ENCODE peak calls at places on chromosomes 7 and 10, in ten cellular contexts. One of them, this sample, is unnamed.

GRCh38 chr10:63677001-63677400 is 155.8 kb downstream of the REEP3 start:
- DNase-seq in effector CD4-positive, alpha-beta T cell: no peak
- DNase-seq in KBM-7: no peak
- DNase-seq in Caco-2: no peak
- DNase-seq in GM23248: no peak
- DNase-seq in posterior cingulate gyrus: no peak
- DNase-seq in NCI-H1092 treated with DMSO at 0.1 percent for 48 hours: no peak
- DNase-seq in heart left ventricle: no peak
- DNase-seq in GM18507: no peak
- DNase-seq in body of pancreas: no peak
- DNase-seq in this sample: no peak

GRCh38 chr10:90777614-90778013 is 80.2 kb downstream of the HTR7 start:
- DNase-seq in effector CD4-positive, alpha-beta T cell: no peak
- DNase-seq in KBM-7: no peak
- DNase-seq in Caco-2: no peak
- DNase-seq in GM23248: no peak
- DNase-seq in posterior cingulate gyrus: no peak
- DNase-seq in NCI-H1092 treated with DMSO at 0.1 percent for 48 hours: no peak
- DNase-seq in heart left ventricle: no peak
- DNase-seq in GM18507: no peak
- DNase-seq in body of pancreas: peak; percentile 42
- DNase-seq in this sample: no peak

GRCh38 chr7:40133561-40134427 is 628 bp downstream of the MPLKIP start:
- DNase-seq in effector CD4-positive, alpha-beta T cell: peak; percentile 1
- DNase-seq in KBM-7: peak; percentile 51
- DNase-seq in Caco-2: no peak
- DNase-seq in GM23248: peak; percentile 57
- DNase-seq in posterior cingulate gyrus: no peak
- DNase-seq in NCI-H1092 treated with DMSO at 0.1 percent for 48 hours: no peak
- DNase-seq in heart left ventricle: no peak
- DNase-seq in GM18507: no peak
- DNase-seq in body of pancreas: peak; percentile 11
- DNase-seq in this sample: no peak

GRCh38 chr7:1934017-1934416 is 263.9 kb downstream of the ELFN1 start:
- DNase-seq in effector CD4-positive, alpha-beta T cell: no peak
- DNase-seq in KBM-7: no peak
- DNase-seq in Caco-2: no peak
- DNase-seq in GM23248: no peak
- DNase-seq in posterior cingulate gyrus: no peak
- DNase-seq in NCI-H1092 treated with DMSO at 0.1 percent for 48 hours: no peak
- DNase-seq in heart left ventricle: no peak
- DNase-seq in GM18507: no peak
- DNase-seq in body of pancreas: no peak
- DNase-seq in this sample: no peak

GRCh38 chr7:150755473-150756099 is 18.4 kb downstream of the GIMAP5 start:
- DNase-seq in effector CD4-positive, alpha-beta T cell: peak; percentile 65
- DNase-seq in KBM-7: peak; percentile 71
- DNase-seq in Caco-2: no peak
- DNase-seq in GM23248: no peak
- DNase-seq in posterior cingulate gyrus: no peak
- DNase-seq in NCI-H1092 treated with DMSO at 0.1 percent for 48 hours: no peak
- DNase-seq in heart left ventricle: no peak
- DNase-seq in GM18507: no peak
- DNase-seq in body of pancreas: no peak
- DNase-seq in this sample: peak; percentile 57

GRCh38 chr7:93817004-93817403 is 73.5 kb downstream of the TFPI2 start:
- DNase-seq in effector CD4-positive, alpha-beta T cell: no peak
- DNase-seq in KBM-7: no peak
- DNase-seq in Caco-2: no peak
- DNase-seq in GM23248: no peak
- DNase-seq in posterior cingulate gyrus: no peak
- DNase-seq in NCI-H1092 treated with DMSO at 0.1 percent for 48 hours: no peak
- DNase-seq in heart left ventricle: no peak
- DNase-seq in GM18507: no peak
- DNase-seq in body of pancreas: no peak
- DNase-seq in this sample: no peak

GRCh38 chr7:82172017-82172416 is 271.6 kb downstream of the CACNA2D1 start:
- DNase-seq in effector CD4-positive, alpha-beta T cell: no peak
- DNase-seq in KBM-7: peak; percentile 2
- DNase-seq in Caco-2: no peak
- DNase-seq in GM23248: no peak
- DNase-seq in posterior cingulate gyrus: no peak
- DNase-seq in NCI-H1092 treated with DMSO at 0.1 percent for 48 hours: no peak
- DNase-seq in heart left ventricle: no peak
- DNase-seq in GM18507: no peak
- DNase-seq in body of pancreas: no peak
- DNase-seq in this sample: no peak

GRCh38 chr7:84911077-84911476 is 275.8 kb downstream of the SEMA3D start:
- DNase-seq in effector CD4-positive, alpha-beta T cell: no peak
- DNase-seq in KBM-7: no peak
- DNase-seq in Caco-2: no peak
- DNase-seq in GM23248: no peak
- DNase-seq in posterior cingulate gyrus: no peak
- DNase-seq in NCI-H1092 treated with DMSO at 0.1 percent for 48 hours: no peak
- DNase-seq in heart left ventricle: no peak
- DNase-seq in GM18507: no peak
- DNase-seq in body of pancreas: no peak
- DNase-seq in this sample: no peak

GRCh38 chr7:1704326-1705241 is 34.5 kb downstream of the ELFN1 start:
- DNase-seq in effector CD4-positive, alpha-beta T cell: no peak
- DNase-seq in KBM-7: no peak
- DNase-seq in Caco-2: no peak
- DNase-seq in GM23248: no peak
- DNase-seq in posterior cingulate gyrus: peak; percentile 7
- DNase-seq in NCI-H1092 treated with DMSO at 0.1 percent for 48 hours: no peak
- DNase-seq in heart left ventricle: no peak
- DNase-seq in GM18507: no peak
- DNase-seq in body of pancreas: no peak
- DNase-seq in this sample: no peak

GRCh38 chr7:16929146-16929762 is 47.5 kb upstream of the AGR3 start:
- DNase-seq in effector CD4-positive, alpha-beta T cell: no peak
- DNase-seq in KBM-7: peak; percentile 86
- DNase-seq in Caco-2: no peak
- DNase-seq in GM23248: no peak
- DNase-seq in posterior cingulate gyrus: no peak
- DNase-seq in NCI-H1092 treated with DMSO at 0.1 percent for 48 hours: no peak
- DNase-seq in heart left ventricle: no peak
- DNase-seq in GM18507: no peak
- DNase-seq in body of pancreas: no peak
- DNase-seq in this sample: no peak

GRCh38 chr7:5425507-5426225 is 2.0 kb upstream of the TNRC18 start:
- DNase-seq in effector CD4-positive, alpha-beta T cell: no peak
- DNase-seq in KBM-7: peak; percentile 88
- DNase-seq in Caco-2: peak; percentile 73
- DNase-seq in GM23248: peak; percentile 94
- DNase-seq in posterior cingulate gyrus: peak; percentile 61
- DNase-seq in NCI-H1092 treated with DMSO at 0.1 percent for 48 hours: peak; percentile 95
- DNase-seq in heart left ventricle: peak; percentile 81
- DNase-seq in GM18507: no peak
- DNase-seq in body of pancreas: peak; percentile 88
- DNase-seq in this sample: peak; percentile 94

GRCh38 chr7:29177963-29178612 is 16.5 kb upstream of the CHN2 start:
- DNase-seq in effector CD4-positive, alpha-beta T cell: no peak
- DNase-seq in KBM-7: peak; percentile 10
- DNase-seq in Caco-2: no peak
- DNase-seq in GM23248: no peak
- DNase-seq in posterior cingulate gyrus: peak; percentile 40
- DNase-seq in NCI-H1092 treated with DMSO at 0.1 percent for 48 hours: no peak
- DNase-seq in heart left ventricle: peak; percentile 63
- DNase-seq in GM18507: no peak
- DNase-seq in body of pancreas: peak; percentile 76
- DNase-seq in this sample: no peak

GRCh38 chr7:149474309-149475120 is 13.7 kb upstream of the ZNF777 start:
- DNase-seq in effector CD4-positive, alpha-beta T cell: no peak
- DNase-seq in KBM-7: no peak
- DNase-seq in Caco-2: no peak
- DNase-seq in GM23248: no peak
- DNase-seq in posterior cingulate gyrus: no peak
- DNase-seq in NCI-H1092 treated with DMSO at 0.1 percent for 48 hours: no peak
- DNase-seq in heart left ventricle: no peak
- DNase-seq in GM18507: no peak
- DNase-seq in body of pancreas: no peak
- DNase-seq in this sample: no peak

GRCh38 chr10:28991738-28992270 is 297.1 kb upstream of the LYZL1 start:
- DNase-seq in effector CD4-positive, alpha-beta T cell: no peak
- DNase-seq in KBM-7: peak; percentile 63
- DNase-seq in Caco-2: peak; percentile 90
- DNase-seq in GM23248: peak; percentile 7
- DNase-seq in posterior cingulate gyrus: no peak
- DNase-seq in NCI-H1092 treated with DMSO at 0.1 percent for 48 hours: peak; percentile 29
- DNase-seq in heart left ventricle: peak; percentile 35
- DNase-seq in GM18507: no peak
- DNase-seq in body of pancreas: peak; percentile 40
- DNase-seq in this sample: peak; percentile 75

GRCh38 chr7:22393825-22394458 is 37.0 kb upstream of the RAPGEF5 start:
- DNase-seq in effector CD4-positive, alpha-beta T cell: no peak
- DNase-seq in KBM-7: no peak
- DNase-seq in Caco-2: peak; percentile 9
- DNase-seq in GM23248: peak; percentile 60
- DNase-seq in posterior cingulate gyrus: no peak
- DNase-seq in NCI-H1092 treated with DMSO at 0.1 percent for 48 hours: no peak
- DNase-seq in heart left ventricle: no peak
- DNase-seq in GM18507: no peak
- DNase-seq in body of pancreas: no peak
- DNase-seq in this sample: no peak

GRCh38 chr7:2931034-2931415 is 86.9 kb upstream of the GNA12 start:
- DNase-seq in effector CD4-positive, alpha-beta T cell: no peak
- DNase-seq in KBM-7: no peak
- DNase-seq in Caco-2: no peak
- DNase-seq in GM23248: no peak
- DNase-seq in posterior cingulate gyrus: no peak
- DNase-seq in NCI-H1092 treated with DMSO at 0.1 percent for 48 hours: no peak
- DNase-seq in heart left ventricle: no peak
- DNase-seq in GM18507: no peak
- DNase-seq in body of pancreas: no peak
- DNase-seq in this sample: no peak

GRCh38 chr7:107014381-107015023 is 30.0 kb upstream of the PRKAR2B start:
- DNase-seq in effector CD4-positive, alpha-beta T cell: no peak
- DNase-seq in KBM-7: no peak
- DNase-seq in Caco-2: no peak
- DNase-seq in GM23248: peak; percentile 10
- DNase-seq in posterior cingulate gyrus: no peak
- DNase-seq in NCI-H1092 treated with DMSO at 0.1 percent for 48 hours: peak; percentile 11
- DNase-seq in heart left ventricle: peak; percentile 33
- DNase-seq in GM18507: no peak
- DNase-seq in body of pancreas: no peak
- DNase-seq in this sample: peak; percentile 67

GRCh38 chr7:87001214-87001613 is 58.2 kb downstream of the ELAPOR2 start:
- DNase-seq in effector CD4-positive, alpha-beta T cell: no peak
- DNase-seq in KBM-7: no peak
- DNase-seq in Caco-2: no peak
- DNase-seq in GM23248: peak; percentile 63
- DNase-seq in posterior cingulate gyrus: no peak
- DNase-seq in NCI-H1092 treated with DMSO at 0.1 percent for 48 hours: no peak
- DNase-seq in heart left ventricle: no peak
- DNase-seq in GM18507: no peak
- DNase-seq in body of pancreas: no peak
- DNase-seq in this sample: no peak

GRCh38 chr10:22436526-22436892 is 91.2 kb downstream of the SPAG6 start:
- DNase-seq in effector CD4-positive, alpha-beta T cell: no peak
- DNase-seq in KBM-7: no peak
- DNase-seq in Caco-2: no peak
- DNase-seq in GM23248: no peak
- DNase-seq in posterior cingulate gyrus: peak; percentile 28
- DNase-seq in NCI-H1092 treated with DMSO at 0.1 percent for 48 hours: no peak
- DNase-seq in heart left ventricle: no peak
- DNase-seq in GM18507: no peak
- DNase-seq in body of pancreas: no peak
- DNase-seq in this sample: no peak

GRCh38 chr7:4174451-4174850 is 507.6 kb upstream of the FOXK1 start:
- DNase-seq in effector CD4-positive, alpha-beta T cell: no peak
- DNase-seq in KBM-7: no peak
- DNase-seq in Caco-2: no peak
- DNase-seq in GM23248: no peak
- DNase-seq in posterior cingulate gyrus: no peak
- DNase-seq in NCI-H1092 treated with DMSO at 0.1 percent for 48 hours: no peak
- DNase-seq in heart left ventricle: no peak
- DNase-seq in GM18507: no peak
- DNase-seq in body of pancreas: no peak
- DNase-seq in this sample: no peak

GRCh38 chr7:94909023-94909466 is 1.7 kb downstream of the PPP1R9A start:
- DNase-seq in effector CD4-positive, alpha-beta T cell: no peak
- DNase-seq in KBM-7: no peak
- DNase-seq in Caco-2: no peak
- DNase-seq in GM23248: no peak
- DNase-seq in posterior cingulate gyrus: no peak
- DNase-seq in NCI-H1092 treated with DMSO at 0.1 percent for 48 hours: no peak
- DNase-seq in heart left ventricle: no peak
- DNase-seq in GM18507: no peak
- DNase-seq in body of pancreas: no peak
- DNase-seq in this sample: no peak

GRCh38 chr10:8951440-8952089 is 897.1 kb downstream of the GATA3 start:
- DNase-seq in effector CD4-positive, alpha-beta T cell: no peak
- DNase-seq in KBM-7: no peak
- DNase-seq in Caco-2: no peak
- DNase-seq in GM23248: no peak
- DNase-seq in posterior cingulate gyrus: no peak
- DNase-seq in NCI-H1092 treated with DMSO at 0.1 percent for 48 hours: no peak
- DNase-seq in heart left ventricle: no peak
- DNase-seq in GM18507: no peak
- DNase-seq in body of pancreas: no peak
- DNase-seq in this sample: no peak

GRCh38 chr7:47143344-47143743 is 438.6 kb downstream of the TNS3 start:
- DNase-seq in effector CD4-positive, alpha-beta T cell: no peak
- DNase-seq in KBM-7: no peak
- DNase-seq in Caco-2: no peak
- DNase-seq in GM23248: peak; percentile 88
- DNase-seq in posterior cingulate gyrus: no peak
- DNase-seq in NCI-H1092 treated with DMSO at 0.1 percent for 48 hours: no peak
- DNase-seq in heart left ventricle: no peak
- DNase-seq in GM18507: no peak
- DNase-seq in body of pancreas: no peak
- DNase-seq in this sample: no peak

GRCh38 chr7:130384841-130385599 is 4.7 kb downstream of the CPA1 start:
- DNase-seq in effector CD4-positive, alpha-beta T cell: no peak
- DNase-seq in KBM-7: no peak
- DNase-seq in Caco-2: no peak
- DNase-seq in GM23248: no peak
- DNase-seq in posterior cingulate gyrus: no peak
- DNase-seq in NCI-H1092 treated with DMSO at 0.1 percent for 48 hours: no peak
- DNase-seq in heart left ventricle: no peak
- DNase-seq in GM18507: no peak
- DNase-seq in body of pancreas: no peak
- DNase-seq in this sample: no peak